ENCODE peak calls at places on chromosomes 2 and 18, in five cellular contexts. One of them, this sample, is unnamed. For H3K4me1, the result is how much of the 10 kb centered on the place peaks cover.

GRCh38 chr2:86541282-86541681 is 22.0 kb downstream of the CHMP3 start:
- DNase-seq in hepatocyte: no peak
- DNase-seq in tibial artery: no peak
- DNase-seq in colonic mucosa: no peak
- DNase-seq in left lung: no peak
- DNase-seq in this sample: no peak

GRCh38 chr2:173037245-173038106 is 38.2 kb upstream of the MAP3K20 start:
- DNase-seq in hepatocyte: no peak
- DNase-seq in tibial artery: no peak
- DNase-seq in colonic mucosa: peak
- DNase-seq in left lung: peak
- DNase-seq in this sample: peak

GRCh38 chr2:109545828-109546713 is 67.7 kb downstream of the SEPTIN10 start:
- DNase-seq in hepatocyte: peak
- DNase-seq in tibial artery: peak
- DNase-seq in colonic mucosa: peak
- DNase-seq in left lung: no peak
- DNase-seq in this sample: peak

GRCh38 chr2:125745514-125745913 is 910.4 kb upstream of the GYPC start:
- DNase-seq in hepatocyte: peak
- DNase-seq in tibial artery: no peak
- DNase-seq in colonic mucosa: peak
- DNase-seq in left lung: no peak
- DNase-seq in this sample: no peak

GRCh38 chr18:32284284-32284683 is 94.4 kb downstream of the MEP1B start:
- DNase-seq in hepatocyte: no peak
- DNase-seq in tibial artery: no peak
- DNase-seq in colonic mucosa: no peak
- DNase-seq in left lung: no peak
- DNase-seq in this sample: no peak

GRCh38 chr2:33166287-33166881 is 219.6 kb downstream of the LTBP1 start:
- DNase-seq in hepatocyte: no peak
- DNase-seq in tibial artery: no peak
- DNase-seq in colonic mucosa: no peak
- DNase-seq in left lung: no peak
- DNase-seq in this sample: no peak

GRCh38 chr2:99569393-99569792 is 79.6 kb upstream of the REV1 start:
- DNase-seq in hepatocyte: peak
- DNase-seq in tibial artery: no peak
- DNase-seq in colonic mucosa: no peak
- DNase-seq in left lung: no peak
- DNase-seq in this sample: no peak

GRCh38 chr2:45776160-45776955 is 124.9 kb downstream of the PRKCE start:
- DNase-seq in hepatocyte: no peak
- DNase-seq in tibial artery: no peak
- DNase-seq in colonic mucosa: no peak
- DNase-seq in left lung: no peak
- DNase-seq in this sample: no peak

GRCh38 chr2:179840840-179841239 is 20.6 kb downstream of the ZNF385B start:
- DNase-seq in hepatocyte: no peak
- DNase-seq in tibial artery: no peak
- DNase-seq in colonic mucosa: no peak
- DNase-seq in left lung: no peak
- DNase-seq in this sample: no peak

GRCh38 chr2:62197609-62198236 is 1.8 kb downstream of the B3GNT2 start:
- DNase-seq in hepatocyte: peak
- DNase-seq in tibial artery: no peak
- DNase-seq in colonic mucosa: peak
- DNase-seq in left lung: peak
- DNase-seq in this sample: peak
- TF ChIP-seq CTCF in hepatocyte: no peak
- TF ChIP-seq CTCF in tibial artery: no peak
- TF ChIP-seq CTCF in colonic mucosa: no peak
- TF ChIP-seq CTCF in left lung: no peak
- TF ChIP-seq CTCF in this sample: no peak

DNA sequence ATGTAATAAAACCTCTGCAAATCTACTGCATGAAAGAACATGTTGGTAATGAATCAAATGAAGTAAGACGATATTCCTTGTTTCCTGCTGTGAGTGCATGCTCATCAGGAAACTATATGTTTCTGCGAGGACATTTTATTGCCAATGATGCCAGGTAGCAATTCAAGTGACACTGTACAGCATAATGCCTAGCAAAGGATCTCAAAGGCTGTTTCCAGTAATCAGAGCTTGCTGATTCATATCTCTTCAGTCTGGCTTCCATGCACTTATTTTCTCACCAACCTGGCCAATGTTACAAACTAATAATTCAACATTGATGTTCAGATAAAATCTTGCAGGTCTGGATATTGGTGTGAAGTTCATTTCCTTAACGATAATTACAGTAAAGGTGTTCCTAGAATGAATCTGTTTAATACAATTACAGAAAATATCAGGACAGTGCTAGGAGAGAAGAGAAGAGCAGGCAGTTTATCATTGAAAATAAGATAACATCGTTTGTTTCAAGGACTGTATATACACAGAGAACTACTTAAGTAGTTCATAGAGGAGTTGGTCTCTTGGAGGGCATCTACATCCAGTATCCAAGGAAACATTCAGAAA is 568.5 kb upstream of the SOX11 start:
- DNase-seq in hepatocyte: no peak
- DNase-seq in tibial artery: no peak
- DNase-seq in colonic mucosa: no peak
- DNase-seq in left lung: no peak
- DNase-seq in this sample: no peak
- H3K4me1 ChIP-seq in hepatocyte: under half
- H3K4me1 ChIP-seq in tibial artery: under half
- H3K4me1 ChIP-seq in colonic mucosa: under half
- H3K4me1 ChIP-seq in left lung: under half
- H3K4me1 ChIP-seq in this sample: under half

DNA sequence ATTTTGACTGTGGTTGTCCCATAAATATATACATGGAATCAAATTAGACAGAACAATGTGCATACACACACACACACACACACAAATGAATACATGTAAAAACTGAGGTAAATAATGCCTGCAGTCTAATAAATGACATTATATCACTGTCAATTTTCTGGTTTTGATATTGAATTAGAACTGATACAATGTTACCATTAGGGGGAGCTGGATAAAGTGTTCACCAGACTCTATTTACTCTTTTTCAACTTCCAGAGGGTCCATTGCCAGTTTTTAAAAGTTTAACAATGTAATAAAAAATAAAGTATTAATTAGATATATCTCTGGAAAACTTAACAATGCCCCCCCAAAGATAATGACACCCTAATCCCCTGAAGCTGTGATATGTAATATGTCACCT is 1666.8 kb upstream of the TMEFF2 start:
- DNase-seq in hepatocyte: no peak
- DNase-seq in tibial artery: no peak
- DNase-seq in colonic mucosa: no peak
- DNase-seq in left lung: no peak
- DNase-seq in this sample: no peak
- TF ChIP-seq CTCF in hepatocyte: no peak
- TF ChIP-seq CTCF in tibial artery: no peak
- TF ChIP-seq CTCF in colonic mucosa: no peak
- TF ChIP-seq CTCF in left lung: no peak
- TF ChIP-seq CTCF in this sample: no peak

GRCh38 chr2:119229716-119230115 is 6.1 kb downstream of the STEAP3 start:
- DNase-seq in hepatocyte: no peak
- DNase-seq in tibial artery: no peak
- DNase-seq in colonic mucosa: no peak
- DNase-seq in left lung: no peak
- DNase-seq in this sample: no peak

GRCh38 chr2:119230219-119230618 is 6.6 kb downstream of the STEAP3 start:
- DNase-seq in hepatocyte: no peak
- DNase-seq in tibial artery: no peak
- DNase-seq in colonic mucosa: no peak
- DNase-seq in left lung: no peak
- DNase-seq in this sample: no peak

GRCh38 chr2:119228964-119229363 is 5.3 kb downstream of the STEAP3 start:
- DNase-seq in hepatocyte: no peak
- DNase-seq in tibial artery: no peak
- DNase-seq in colonic mucosa: no peak
- DNase-seq in left lung: no peak
- DNase-seq in this sample: no peak

GRCh38 chr2:119227346-119227745 is 3.7 kb downstream of the STEAP3 start:
- DNase-seq in hepatocyte: no peak
- DNase-seq in tibial artery: no peak
- DNase-seq in colonic mucosa: no peak
- DNase-seq in left lung: no peak
- DNase-seq in this sample: no peak

DNA sequence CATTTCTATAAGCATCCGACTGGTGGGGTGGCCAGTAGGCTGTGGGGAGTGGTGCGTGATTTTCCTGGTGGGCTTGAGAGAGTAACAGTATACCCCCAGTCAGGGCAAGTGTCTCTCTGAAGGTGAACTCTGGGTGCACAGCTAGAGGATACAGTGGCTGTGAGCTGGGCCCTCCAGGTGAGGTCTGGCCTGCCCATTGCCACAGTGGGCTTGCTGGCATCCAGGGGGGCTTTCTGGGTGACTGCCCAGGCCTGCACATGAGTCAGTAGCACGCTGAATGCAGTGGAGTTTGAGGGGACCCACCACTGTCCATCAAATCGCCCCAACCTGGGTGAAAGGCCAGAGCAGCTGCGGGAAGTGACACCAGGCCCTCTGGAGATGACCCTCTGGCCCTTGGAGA is 4.5 kb downstream of the STEAP3 start:
- DNase-seq in hepatocyte: no peak
- DNase-seq in tibial artery: no peak
- DNase-seq in colonic mucosa: no peak
- DNase-seq in left lung: no peak
- DNase-seq in this sample: no peak
- H3K4me1 ChIP-seq in hepatocyte: under half
- H3K4me1 ChIP-seq in tibial artery: under half
- H3K4me1 ChIP-seq in colonic mucosa: under half
- H3K4me1 ChIP-seq in left lung: under half
- H3K4me1 ChIP-seq in this sample: under half